ENCODE peak calls at places on chromosomes 5 and 9, in six cellular contexts. C, P, Q, G, Z and E are unnamed samples.

GRCh38 chr5:131263648-131264452 is at the start of gene CDC42SE2:
- DNase-seq in G (peak; percentile 86), C (peak; percentile 91), P (peak; percentile 49), Q (peak; percentile 88), Z (peak; percentile 95), E (peak; percentile 87)

GRCh38 chr5:136703706-136704105 is 338.4 kb upstream of the TRPC7 start:
- DNase-seq in P (no peak), Q (no peak), G (no peak), C (no peak), Z (no peak), E (no peak)

GRCh38 chr9:272251-273213 is 57.9 kb downstream of the DOCK8 start:
- DNase-seq in P (no peak), G (no peak), Z (peak; percentile 97), C (peak; percentile 83), Q (peak; percentile 83), E (no peak)

GRCh38 chr5:119070828-119071572 is at the start of gene DMXL1:
- DNase-seq in Z (peak; percentile 100), P (peak; percentile 96), Q (peak; percentile 99), C (peak; percentile 98), G (peak; percentile 99), E (peak; percentile 99)

GRCh38 chr9:121772600-121773285 is 121.3 kb downstream of the DAB2IP start:
- DNase-seq in P (no peak), G (no peak), Q (no peak), C (no peak), Z (no peak), E (no peak)

GRCh38 chr9:137423810-137424291 is 658 bp downstream of the NOXA1 start:
- DNase-seq in Z (no peak), C (no peak), Q (no peak), G (no peak), P (no peak), E (no peak)

GRCh38 chr9:91085499-91086291 is 276.0 kb downstream of the AUH start:
- DNase-seq in P (no peak), Z (peak; percentile 19), G (no peak), Q (peak; percentile 18), C (no peak), E (no peak)

GRCh38 chr5:68246802-68247201 is 31.2 kb downstream of the PIK3R1 start:
- DNase-seq in Z (no peak), C (peak; percentile 29), G (no peak), P (no peak), Q (no peak), E (no peak)

GRCh38 chr9:116156621-116157314 is 3.2 kb downstream of the PAPPA start:
- DNase-seq in Z (no peak), P (peak; percentile 1), Q (no peak), G (peak; percentile 83), C (no peak), E (peak; percentile 79)